ENCODE peak calls at places on chromosomes 11 and 22, in ten cellular contexts. B is activated T-cell treated with anti-CD3 and anti-CD28 coated beads for 1 hour; W is NCI-H1092; R is hypothalamus; X is Caki2; M is 8988T; P is lung; E is GF-D8; Q is MG63; N is CD4-positive, alpha-beta T cell. J is an unnamed sample.

GRCh38 chr11:124310746-124311145 is 3.0 kb downstream of the OR8D1 start:
- DNase-seq in Q (peak; percentile 15), B (no peak), M (no peak), W (no peak), X (no peak), E (no peak), P (no peak), R (no peak), N (no peak), J (no peak)

GRCh38 chr22:43011079-43011478 is 3.9 kb downstream of the PACSIN2 start:
- DNase-seq in Q (no peak), R (no peak), N (no peak), P (no peak), E (no peak), W (no peak), B (no peak), X (peak; percentile 33), M (no peak), J (no peak)

GRCh38 chr22:24536089-24536488 is 18.8 kb downstream of the GUCD1 start:
- DNase-seq in E (no peak), P (no peak), B (no peak), Q (no peak), N (no peak), R (no peak), W (no peak), M (no peak), X (no peak), J (no peak)

GRCh38 chr22:26713823-26714449 is 56.5 kb downstream of the MIAT start:
- DNase-seq in R (peak; percentile 7), M (no peak), W (no peak), B (no peak), E (no peak), X (peak; percentile 13), P (no peak), Q (peak; percentile 58), N (no peak), J (peak; percentile 51)

GRCh38 chr11:79363261-79363660 is 77.6 kb downstream of the TENM4 start:
- DNase-seq in Q (no peak), M (no peak), R (no peak), N (no peak), B (no peak), W (no peak), E (no peak), P (no peak), X (no peak), J (peak; percentile 70)

GRCh38 chr11:88252208-88252607 is 77.0 kb upstream of the RAB38 start:
- DNase-seq in W (no peak), R (no peak), B (no peak), Q (no peak), E (no peak), N (no peak), X (no peak), M (no peak), P (no peak), J (no peak)

GRCh38 chr11:130189492-130190210 is 30.1 kb downstream of the ST14 start:
- DNase-seq in P (no peak), W (no peak), E (no peak), M (no peak), B (no peak), X (no peak), Q (no peak), R (no peak), N (no peak), J (no peak)

GRCh38 chr22:31246687-31247086 is 34.6 kb downstream of the LIMK2 start:
- DNase-seq in Q (no peak), R (no peak), P (no peak), N (no peak), B (no peak), E (no peak), X (no peak), M (no peak), W (no peak), J (no peak)

GRCh38 chr11:86151188-86152005 is 82.5 kb upstream of the PICALM start:
- DNase-seq in P (peak; percentile 55), X (no peak), Q (peak; percentile 84), R (peak; percentile 50), M (no peak), W (no peak), E (peak; percentile 15), N (no peak), B (no peak), J (peak; percentile 79)

GRCh38 chr11:33207408-33207985 is 46.2 kb upstream of the CSTF3 start:
- DNase-seq in M (no peak), B (no peak), N (no peak), R (no peak), Q (no peak), E (no peak), W (no peak), X (no peak), P (peak; percentile 33), J (no peak)

GRCh38 chr11:69293819-69294505 is at the start of gene MYEOV:
- DNase-seq in W (no peak), E (no peak), R (no peak), P (peak; percentile 61), B (no peak), Q (peak; percentile 31), X (peak; percentile 75), M (peak; percentile 80), N (no peak), J (peak; percentile 79)

GRCh38 chr11:69552951-69553350 is 71.5 kb downstream of the LINC01488 start:
- DNase-seq in E (no peak), N (no peak), B (no peak), W (no peak), M (no peak), R (no peak), P (no peak), Q (no peak), X (no peak), J (no peak)

GRCh38 chr11:64196616-64197015 is 9.9 kb upstream of the FERMT3 start:
- DNase-seq in P (no peak), B (no peak), E (no peak), Q (no peak), M (no peak), R (no peak), N (no peak), X (no peak), W (no peak), J (no peak)

GRCh38 chr22:45207981-45208664 is 32.6 kb downstream of the KIAA0930 start:
- DNase-seq in B (no peak), P (no peak), Q (no peak), X (peak; percentile 26), N (no peak), M (no peak), R (no peak), W (no peak), E (no peak), J (no peak)

GRCh38 chr11:57515332-57516060 is at the start of gene SLC43A1:
- DNase-seq in N (no peak), X (peak; percentile 9), E (peak; percentile 32), M (peak; percentile 80), P (peak; percentile 60), W (no peak), R (peak; percentile 15), Q (peak; percentile 40), B (peak; percentile 12), J (no peak)

GRCh38 chr11:43852057-43852636 is 28.5 kb upstream of the ALKBH3 start:
- DNase-seq in W (peak; percentile 10), N (peak; percentile 60), X (peak; percentile 34), B (peak; percentile 36), E (no peak), Q (peak; percentile 32), P (peak; percentile 41), R (no peak), M (peak; percentile 41), J (peak; percentile 37)

GRCh38 chr22:47038206-47038835 is 275.9 kb downstream of the TBC1D22A start:
- DNase-seq in P (no peak), N (no peak), Q (no peak), M (no peak), X (no peak), W (no peak), B (no peak), E (no peak), R (no peak), J (no peak)

GRCh38 chr22:47275479-47276218 is 513.2 kb downstream of the TBC1D22A start:
- DNase-seq in P (no peak), N (peak; percentile 21), W (no peak), X (no peak), R (no peak), Q (peak; percentile 40), M (no peak), E (no peak), B (no peak), J (no peak)

GRCh38 chr11:117039897-117040296 is 58.3 kb downstream of the SIK3 start:
- DNase-seq in Q (no peak), M (no peak), X (peak; percentile 85), B (no peak), E (no peak), R (no peak), P (no peak), N (no peak), W (no peak), J (no peak)

GRCh38 chr11:103773059-103773458 is 263.4 kb upstream of the DDI1 start:
- DNase-seq in Q (no peak), W (no peak), R (no peak), E (no peak), X (no peak), N (no peak), B (no peak), P (no peak), M (no peak), J (no peak)

GRCh38 chr11:63888170-63889086 is 28.5 kb downstream of the RCOR2 start:
- DNase-seq in Q (peak; percentile 21), R (peak; percentile 40), M (no peak), P (peak; percentile 77), E (peak; percentile 82), B (peak; percentile 66), W (no peak), N (peak; percentile 74), X (peak; percentile 49), J (peak; percentile 58)

GRCh38 chr22:25875461-25875860 is 133.5 kb downstream of the MYO18B start:
- DNase-seq in M (no peak), P (no peak), X (no peak), N (no peak), B (no peak), E (no peak), Q (no peak), W (no peak), R (no peak), J (no peak)

GRCh38 chr11:113045146-113045545 is 83.9 kb downstream of the NCAM1 start:
- DNase-seq in B (no peak), X (peak; percentile 62), E (no peak), M (no peak), Q (no peak), P (no peak), W (no peak), R (no peak), N (no peak), J (peak; percentile 48)

GRCh38 chr11:29432719-29433325 is 584.0 kb downstream of the KCNA4 start:
- DNase-seq in P (no peak), N (no peak), W (no peak), R (no peak), E (no peak), M (peak; percentile 18), Q (no peak), X (peak; percentile 9), B (no peak), J (peak; percentile 11)

GRCh38 chr11:20668844-20669832 is at the start of gene NELL1:
- DNase-seq in X (no peak), M (no peak), N (no peak), P (no peak), E (no peak), W (peak; percentile 14), B (no peak), R (no peak), Q (no peak), J (no peak)

GRCh38 chr22:44622147-44622427 is 79.9 kb upstream of the PRR5 start:
- DNase-seq in Q (no peak), R (peak; percentile 40), B (no peak), N (no peak), W (no peak), P (no peak), M (no peak), E (no peak), X (no peak), J (no peak)

GRCh38 chr11:44315947-44316387 is 6.0 kb upstream of the ALX4 start:
- DNase-seq in R (no peak), Q (peak; percentile 68), N (no peak), P (no peak), B (no peak), E (no peak), M (no peak), X (no peak), W (peak; percentile 53), J (no peak)

GRCh38 chr11:27116684-27117083 is 76.1 kb downstream of the BBOX1 start:
- DNase-seq in X (no peak), R (no peak), E (peak; percentile 4), W (no peak), M (no peak), B (no peak), Q (no peak), P (no peak), N (no peak), J (no peak)